ENCODE peak calls at places on chromosomes 5 and 9, in five cellular contexts. D, M, K, X and P are unnamed samples.

GRCh38 chr5:157920828-157921170 is 61.9 kb upstream of the CLINT1 start:
- DNase-seq in K (no peak), D (no peak), X (no peak), M (no peak), P (no peak)

GRCh38 chr5:82931110-82931509 is 146.1 kb downstream of the TMEM167A start:
- DNase-seq in X (no peak), M (no peak), D (no peak), K (no peak), P (no peak)

GRCh38 chr9:9881692-9882091 is 731.1 kb downstream of the PTPRD start:
- DNase-seq in D (no peak), X (peak; percentile 6), M (no peak), K (no peak), P (no peak)

GRCh38 chr5:17438027-17438426 is 60.0 kb upstream of the TAF11L2 start:
- DNase-seq in K (no peak), M (no peak), D (no peak), X (no peak), P (no peak)

GRCh38 chr5:128536861-128537305 is 1.2 kb downstream of the FBN2 start:
- DNase-seq in X (no peak), D (no peak), M (no peak), K (no peak), P (no peak)

GRCh38 chr5:32461441-32462120 is 17.0 kb upstream of the ZFR start:
- DNase-seq in M (no peak), D (no peak), K (no peak), X (no peak), P (no peak)

GRCh38 chr5:135644816-135645215 is 66.0 kb upstream of the CXCL14 start:
- DNase-seq in X (no peak), M (no peak), D (no peak), K (no peak), P (no peak)

GRCh38 chr5:180589771-180590542 is 1.3 kb downstream of the SCGB3A1 start:
- DNase-seq in K (no peak), X (peak; percentile 48), D (no peak), M (no peak), P (no peak)